ENCODE peak calls at places on chromosomes 6 and 20, in four cellular contexts. One of them, this sample, is unnamed.

GRCh38 chr6:47574789-47575188 is 97.2 kb downstream of the CD2AP start:
- DNase-seq in sigmoid colon: no peak
- DNase-seq in AG04450: no peak
- DNase-seq in CD4-positive, alpha-beta memory T cell: no peak
- DNase-seq in this sample: no peak

GRCh38 chr6:22658183-22658582 is 88.8 kb downstream of the HDGFL1 start:
- DNase-seq in sigmoid colon: no peak
- DNase-seq in AG04450: no peak
- DNase-seq in CD4-positive, alpha-beta memory T cell: no peak
- DNase-seq in this sample: no peak

GRCh38 chr6:43722920-43723565 is 35.5 kb upstream of the MRPS18A start:
- DNase-seq in sigmoid colon: peak; percentile 14
- DNase-seq in AG04450: no peak
- DNase-seq in CD4-positive, alpha-beta memory T cell: no peak
- DNase-seq in this sample: no peak

GRCh38 chr20:41279546-41280225 is 37.8 kb downstream of the ZHX3 start:
- DNase-seq in sigmoid colon: no peak
- DNase-seq in AG04450: no peak
- DNase-seq in CD4-positive, alpha-beta memory T cell: no peak
- DNase-seq in this sample: no peak

GRCh38 chr6:33621396-33622388 is 570 bp downstream of the ITPR3 start:
- DNase-seq in sigmoid colon: peak; percentile 80
- DNase-seq in AG04450: no peak
- DNase-seq in CD4-positive, alpha-beta memory T cell: peak; percentile 29
- DNase-seq in this sample: peak; percentile 86

GRCh38 chr20:15200139-15200538 is 862.7 kb upstream of the FLRT3 start:
- DNase-seq in sigmoid colon: no peak
- DNase-seq in AG04450: no peak
- DNase-seq in CD4-positive, alpha-beta memory T cell: no peak
- DNase-seq in this sample: no peak

GRCh38 chr20:37315293-37316110 is 26.0 kb downstream of the MANBAL start:
- DNase-seq in sigmoid colon: peak; percentile 95
- DNase-seq in AG04450: peak; percentile 51
- DNase-seq in CD4-positive, alpha-beta memory T cell: no peak
- DNase-seq in this sample: no peak

GRCh38 chr20:32488066-32488838 is 96.9 kb downstream of the NOL4L start:
- DNase-seq in sigmoid colon: peak; percentile 14
- DNase-seq in AG04450: no peak
- DNase-seq in CD4-positive, alpha-beta memory T cell: no peak
- DNase-seq in this sample: no peak

GRCh38 chr6:33882154-33882553 is 78.4 kb upstream of the MLN start:
- DNase-seq in sigmoid colon: peak; percentile 86
- DNase-seq in AG04450: no peak
- DNase-seq in CD4-positive, alpha-beta memory T cell: no peak
- DNase-seq in this sample: no peak

GRCh38 chr20:63498950-63499332 is at the start of gene EEF1A2:
- DNase-seq in sigmoid colon: peak; percentile 58
- DNase-seq in AG04450: no peak
- DNase-seq in CD4-positive, alpha-beta memory T cell: peak; percentile 53
- DNase-seq in this sample: peak; percentile 80

GRCh38 chr20:57474191-57474590 is 50.7 kb downstream of the CTCFL start:
- DNase-seq in sigmoid colon: peak; percentile 32
- DNase-seq in AG04450: no peak
- DNase-seq in CD4-positive, alpha-beta memory T cell: no peak
- DNase-seq in this sample: no peak

GRCh38 chr6:141077355-141078333 is 1055.1 kb upstream of the GJE1 start:
- DNase-seq in sigmoid colon: no peak
- DNase-seq in AG04450: no peak
- DNase-seq in CD4-positive, alpha-beta memory T cell: no peak
- DNase-seq in this sample: no peak

GRCh38 chr6:157151989-157152388 is 171.3 kb downstream of the TMEM242 start:
- DNase-seq in sigmoid colon: no peak
- DNase-seq in AG04450: no peak
- DNase-seq in CD4-positive, alpha-beta memory T cell: no peak
- DNase-seq in this sample: no peak

GRCh38 chr6:166192557-166192956 is 24.9 kb upstream of the TBXT start:
- DNase-seq in sigmoid colon: no peak
- DNase-seq in AG04450: no peak
- DNase-seq in CD4-positive, alpha-beta memory T cell: no peak
- DNase-seq in this sample: no peak

GRCh38 chr6:32190946-32191677 is 1.1 kb upstream of the PBX2 start:
- DNase-seq in sigmoid colon: no peak
- DNase-seq in AG04450: no peak
- DNase-seq in CD4-positive, alpha-beta memory T cell: no peak
- DNase-seq in this sample: no peak

GRCh38 chr20:41072099-41072798 is 43.6 kb downstream of the TOP1 start:
- DNase-seq in sigmoid colon: no peak
- DNase-seq in AG04450: no peak
- DNase-seq in CD4-positive, alpha-beta memory T cell: no peak
- DNase-seq in this sample: peak; percentile 47

GRCh38 chr20:6282642-6283041 is 159.8 kb upstream of the FERMT1 start:
- DNase-seq in sigmoid colon: no peak
- DNase-seq in AG04450: no peak
- DNase-seq in CD4-positive, alpha-beta memory T cell: no peak
- DNase-seq in this sample: no peak

GRCh38 chr6:11814116-11814515 is 35.5 kb upstream of the ADTRP start:
- DNase-seq in sigmoid colon: no peak
- DNase-seq in AG04450: no peak
- DNase-seq in CD4-positive, alpha-beta memory T cell: no peak
- DNase-seq in this sample: no peak

GRCh38 chr20:9503530-9504251 is 10.7 kb upstream of the LAMP5 start:
- DNase-seq in sigmoid colon: no peak
- DNase-seq in AG04450: no peak
- DNase-seq in CD4-positive, alpha-beta memory T cell: no peak
- DNase-seq in this sample: no peak

GRCh38 chr20:11229772-11230171 is 556.0 kb upstream of the JAG1 start:
- DNase-seq in sigmoid colon: no peak
- DNase-seq in AG04450: peak; percentile 88
- DNase-seq in CD4-positive, alpha-beta memory T cell: no peak
- DNase-seq in this sample: no peak

GRCh38 chr6:154343473-154344308 is 12.9 kb downstream of the IPCEF1 start:
- DNase-seq in sigmoid colon: no peak
- DNase-seq in AG04450: no peak
- DNase-seq in CD4-positive, alpha-beta memory T cell: no peak
- DNase-seq in this sample: no peak

GRCh38 chr20:41261790-41262717 is 55.5 kb downstream of the ZHX3 start:
- DNase-seq in sigmoid colon: no peak
- DNase-seq in AG04450: no peak
- DNase-seq in CD4-positive, alpha-beta memory T cell: no peak
- DNase-seq in this sample: no peak

GRCh38 chr6:121305957-121306607 is 28.2 kb downstream of the TBC1D32 start:
- DNase-seq in sigmoid colon: no peak
- DNase-seq in AG04450: no peak
- DNase-seq in CD4-positive, alpha-beta memory T cell: peak; percentile 14
- DNase-seq in this sample: no peak

GRCh38 chr20:47784599-47785320 is 521 bp downstream of the SULF2 start:
- DNase-seq in sigmoid colon: no peak
- DNase-seq in AG04450: no peak
- DNase-seq in CD4-positive, alpha-beta memory T cell: no peak
- DNase-seq in this sample: peak; percentile 79

GRCh38 chr6:107870379-107870778 is 46.3 kb upstream of the SCML4 start:
- DNase-seq in sigmoid colon: no peak
- DNase-seq in AG04450: no peak
- DNase-seq in CD4-positive, alpha-beta memory T cell: no peak
- DNase-seq in this sample: no peak

GRCh38 chr6:27078734-27079357 is 168.7 kb upstream of the PRSS16 start:
- DNase-seq in sigmoid colon: no peak
- DNase-seq in AG04450: peak; percentile 30
- DNase-seq in CD4-positive, alpha-beta memory T cell: peak; percentile 52
- DNase-seq in this sample: no peak
- H3K4me3 ChIP-seq in sigmoid colon: no peak overlapping the region
- H3K4me3 ChIP-seq in AG04450: peak overlapping the region; percentile 22
- H3K4me3 ChIP-seq in CD4-positive, alpha-beta memory T cell: no peak overlapping the region
- H3K4me3 ChIP-seq in this sample: peak overlapping the region; percentile 4

GRCh38 chr20:62405108-62405980 is 1.7 kb downstream of the CABLES2 start:
- DNase-seq in sigmoid colon: peak; percentile 89
- DNase-seq in AG04450: no peak
- DNase-seq in CD4-positive, alpha-beta memory T cell: no peak
- DNase-seq in this sample: no peak
- H3K4me3 ChIP-seq in sigmoid colon: peak overlapping the region; percentile 74
- H3K4me3 ChIP-seq in AG04450: peak overlapping the region; percentile 68
- H3K4me3 ChIP-seq in CD4-positive, alpha-beta memory T cell: no peak overlapping the region
- H3K4me3 ChIP-seq in this sample: no peak overlapping the region

GRCh38 chr20:44247131-44247571 is at the start of gene GDAP1L1:
- DNase-seq in sigmoid colon: no peak
- DNase-seq in AG04450: no peak
- DNase-seq in CD4-positive, alpha-beta memory T cell: no peak
- DNase-seq in this sample: no peak
- H3K4me3 ChIP-seq in sigmoid colon: peak within 1 kb of the TSS; percentile 39
- H3K4me3 ChIP-seq in AG04450: no peak within 1 kb of the TSS
- H3K4me3 ChIP-seq in CD4-positive, alpha-beta memory T cell: no peak within 1 kb of the TSS
- H3K4me3 ChIP-seq in this sample: no peak within 1 kb of the TSS

GRCh38 chr6:134920422-134920821 is 29.5 kb downstream of the ALDH8A1 start:
- DNase-seq in sigmoid colon: no peak
- DNase-seq in AG04450: no peak
- DNase-seq in CD4-positive, alpha-beta memory T cell: no peak
- DNase-seq in this sample: no peak

GRCh38 chr6:134921980-134922313 is 28.0 kb downstream of the ALDH8A1 start:
- DNase-seq in sigmoid colon: no peak
- DNase-seq in AG04450: no peak
- DNase-seq in CD4-positive, alpha-beta memory T cell: no peak
- DNase-seq in this sample: no peak

GRCh38 chr6:134925800-134926199 is 24.1 kb downstream of the ALDH8A1 start:
- DNase-seq in sigmoid colon: no peak
- DNase-seq in AG04450: peak; percentile 7
- DNase-seq in CD4-positive, alpha-beta memory T cell: no peak
- DNase-seq in this sample: no peak

GRCh38 chr6:134918418-134918961 is 31.4 kb downstream of the ALDH8A1 start:
- DNase-seq in sigmoid colon: no peak
- DNase-seq in AG04450: no peak
- DNase-seq in CD4-positive, alpha-beta memory T cell: no peak
- DNase-seq in this sample: no peak

GRCh38 chr6:134921276-134921979 is 28.5 kb downstream of the ALDH8A1 start:
- DNase-seq in sigmoid colon: no peak
- DNase-seq in AG04450: no peak
- DNase-seq in CD4-positive, alpha-beta memory T cell: no peak
- DNase-seq in this sample: no peak
- H3K4me3 ChIP-seq in sigmoid colon: no peak overlapping the region
- H3K4me3 ChIP-seq in AG04450: no peak overlapping the region
- H3K4me3 ChIP-seq in CD4-positive, alpha-beta memory T cell: no peak overlapping the region
- H3K4me3 ChIP-seq in this sample: no peak overlapping the region

GRCh38 chr6:130070747-130071146 is 52.4 kb downstream of the L3MBTL3 start:
- DNase-seq in sigmoid colon: no peak
- DNase-seq in AG04450: no peak
- DNase-seq in CD4-positive, alpha-beta memory T cell: no peak
- DNase-seq in this sample: no peak
- H3K4me3 ChIP-seq in sigmoid colon: no peak overlapping the region
- H3K4me3 ChIP-seq in AG04450: no peak overlapping the region
- H3K4me3 ChIP-seq in CD4-positive, alpha-beta memory T cell: no peak overlapping the region
- H3K4me3 ChIP-seq in this sample: no peak overlapping the region

GRCh38 chr20:22846829-22847228 is 188.3 kb upstream of the SSTR4 start:
- DNase-seq in sigmoid colon: no peak
- DNase-seq in AG04450: no peak
- DNase-seq in CD4-positive, alpha-beta memory T cell: no peak
- DNase-seq in this sample: no peak
- H3K4me3 ChIP-seq in sigmoid colon: no peak overlapping the region
- H3K4me3 ChIP-seq in AG04450: no peak overlapping the region
- H3K4me3 ChIP-seq in CD4-positive, alpha-beta memory T cell: no peak overlapping the region
- H3K4me3 ChIP-seq in this sample: no peak overlapping the region

GRCh38 chr6:147553099-147553498 is 44.6 kb downstream of the SAMD5 start:
- DNase-seq in sigmoid colon: no peak
- DNase-seq in AG04450: no peak
- DNase-seq in CD4-positive, alpha-beta memory T cell: no peak
- DNase-seq in this sample: no peak

GRCh38 chr6:147549531-147549930 is 41.0 kb downstream of the SAMD5 start:
- DNase-seq in sigmoid colon: no peak
- DNase-seq in AG04450: no peak
- DNase-seq in CD4-positive, alpha-beta memory T cell: no peak
- DNase-seq in this sample: no peak

GRCh38 chr6:147559016-147559415 is 50.5 kb downstream of the SAMD5 start:
- DNase-seq in sigmoid colon: no peak
- DNase-seq in AG04450: no peak
- DNase-seq in CD4-positive, alpha-beta memory T cell: no peak
- DNase-seq in this sample: no peak

GRCh38 chr6:147548930-147549475 is 40.5 kb downstream of the SAMD5 start:
- DNase-seq in sigmoid colon: no peak
- DNase-seq in AG04450: no peak
- DNase-seq in CD4-positive, alpha-beta memory T cell: no peak
- DNase-seq in this sample: no peak

GRCh38 chr6:147554281-147554680 is 45.8 kb downstream of the SAMD5 start:
- DNase-seq in sigmoid colon: no peak
- DNase-seq in AG04450: no peak
- DNase-seq in CD4-positive, alpha-beta memory T cell: no peak
- DNase-seq in this sample: no peak
- H3K4me3 ChIP-seq in sigmoid colon: no peak overlapping the region
- H3K4me3 ChIP-seq in AG04450: no peak overlapping the region
- H3K4me3 ChIP-seq in CD4-positive, alpha-beta memory T cell: no peak overlapping the region
- H3K4me3 ChIP-seq in this sample: no peak overlapping the region

GRCh38 chr6:148509152-148509571 is 166.5 kb downstream of the SASH1 start:
- DNase-seq in sigmoid colon: no peak
- DNase-seq in AG04450: no peak
- DNase-seq in CD4-positive, alpha-beta memory T cell: no peak
- DNase-seq in this sample: no peak

GRCh38 chr6:148508401-148509151 is 165.9 kb downstream of the SASH1 start:
- DNase-seq in sigmoid colon: no peak
- DNase-seq in AG04450: no peak
- DNase-seq in CD4-positive, alpha-beta memory T cell: no peak
- DNase-seq in this sample: no peak

GRCh38 chr6:148507774-148508173 is 165.1 kb downstream of the SASH1 start:
- DNase-seq in sigmoid colon: peak; percentile 88
- DNase-seq in AG04450: no peak
- DNase-seq in CD4-positive, alpha-beta memory T cell: no peak
- DNase-seq in this sample: no peak

GRCh38 chr6:148513145-148514071 is 170.8 kb downstream of the SASH1 start:
- DNase-seq in sigmoid colon: no peak
- DNase-seq in AG04450: no peak
- DNase-seq in CD4-positive, alpha-beta memory T cell: no peak
- DNase-seq in this sample: no peak

DNA sequence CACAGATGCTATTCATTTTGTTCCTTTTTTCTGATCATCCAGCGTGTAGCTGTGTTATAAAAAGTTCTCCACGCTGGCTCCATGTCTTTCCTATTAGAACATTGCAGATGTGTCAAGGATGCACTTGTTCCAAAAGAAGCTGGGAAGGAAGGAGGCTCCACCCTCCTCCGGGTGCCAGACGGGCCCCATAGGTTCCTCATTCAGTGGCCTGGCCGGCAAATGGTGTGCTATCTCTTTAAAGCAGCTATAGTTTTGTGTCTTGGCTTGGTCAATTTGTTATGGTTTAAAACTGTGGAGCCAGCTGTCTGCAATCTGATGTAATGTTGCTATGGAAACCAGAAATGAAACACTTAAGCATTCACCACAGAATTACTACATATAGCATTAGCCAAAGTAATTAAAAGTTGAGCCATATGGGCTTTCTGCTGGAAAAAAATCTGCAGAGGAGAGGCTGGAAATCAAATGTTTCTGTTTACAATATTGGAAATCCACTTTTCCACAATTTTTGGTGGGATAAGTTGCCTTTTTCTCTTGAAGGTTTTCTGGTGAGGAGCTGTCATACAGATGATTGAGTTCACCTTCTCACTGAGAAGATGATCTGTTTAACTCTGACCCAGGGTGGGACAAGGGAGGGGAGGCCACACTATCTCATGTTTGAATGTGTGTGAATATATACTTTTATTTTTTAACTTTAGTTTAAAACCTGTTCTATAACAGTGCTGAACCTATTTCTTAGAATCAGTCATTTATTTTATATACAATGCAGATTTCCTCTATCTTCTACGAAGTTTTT is 167.3 kb downstream of the SASH1 start:
- DNase-seq in sigmoid colon: peak; percentile 92
- DNase-seq in AG04450: peak; percentile 95
- DNase-seq in CD4-positive, alpha-beta memory T cell: no peak
- DNase-seq in this sample: no peak
- H3K4me3 ChIP-seq in sigmoid colon: peak overlapping the region; percentile 49
- H3K4me3 ChIP-seq in AG04450: peak overlapping the region; percentile 62
- H3K4me3 ChIP-seq in CD4-positive, alpha-beta memory T cell: no peak overlapping the region
- H3K4me3 ChIP-seq in this sample: peak overlapping the region; percentile 19

This sample was measured in spleen.